ENCODE peak calls at places on chromosomes 11 and 22, in six cellular contexts. One of them, this sample, is unnamed. For H3K4me1, the result is how much of the 10 kb centered on the place peaks cover.

GRCh38 chr22:44999231-44999630 is 10.6 kb downstream of the PHF21B start:
- DNase-seq in aorta: no peak
- DNase-seq in SK-N-SH: no peak
- DNase-seq in left lung: no peak
- DNase-seq in A549: no peak
- DNase-seq in Peyer's patch: no peak
- DNase-seq in this sample: no peak

GRCh38 chr22:23000657-23001439 is 69.5 kb upstream of the GNAZ start:
- DNase-seq in A549: no peak
- DNase-seq in Peyer's patch: no peak
- DNase-seq in SK-N-SH: no peak
- DNase-seq in aorta: no peak
- DNase-seq in left lung: no peak
- DNase-seq in this sample: no peak

GRCh38 chr11:79249341-79249993 is 191.4 kb downstream of the TENM4 start:
- DNase-seq in left lung: no peak
- DNase-seq in SK-N-SH: no peak
- DNase-seq in aorta: no peak
- DNase-seq in Peyer's patch: no peak
- DNase-seq in A549: peak
- DNase-seq in this sample: no peak

GRCh38 chr22:50544078-50544745 is 1.5 kb upstream of the KLHDC7B start:
- DNase-seq in Peyer's patch: peak
- DNase-seq in aorta: peak
- DNase-seq in SK-N-SH: peak
- DNase-seq in A549: peak
- DNase-seq in left lung: peak
- DNase-seq in this sample: no peak

GRCh38 chr22:37406836-37407235 is 20.4 kb downstream of the ELFN2 start:
- DNase-seq in left lung: peak
- DNase-seq in SK-N-SH: no peak
- DNase-seq in A549: no peak
- DNase-seq in Peyer's patch: no peak
- DNase-seq in aorta: no peak
- DNase-seq in this sample: no peak

GRCh38 chr11:57320067-57320718 is 4.6 kb downstream of the TNKS1BP1 start:
- DNase-seq in Peyer's patch: no peak
- DNase-seq in SK-N-SH: no peak
- DNase-seq in aorta: no peak
- DNase-seq in left lung: no peak
- DNase-seq in A549: no peak
- DNase-seq in this sample: no peak

GRCh38 chr11:87176044-87176443 is 138.3 kb downstream of the TMEM135 start:
- DNase-seq in A549: peak
- DNase-seq in left lung: no peak
- DNase-seq in aorta: no peak
- DNase-seq in Peyer's patch: no peak
- DNase-seq in SK-N-SH: no peak
- DNase-seq in this sample: no peak

GRCh38 chr11:125952973-125953372 is 7.1 kb downstream of the VSIG10L2 start:
- DNase-seq in left lung: no peak
- DNase-seq in SK-N-SH: peak
- DNase-seq in A549: no peak
- DNase-seq in Peyer's patch: no peak
- DNase-seq in aorta: no peak
- DNase-seq in this sample: no peak

GRCh38 chr22:30733081-30733680 is 38.5 kb downstream of the OSBP2 start:
- DNase-seq in left lung: no peak
- DNase-seq in aorta: peak
- DNase-seq in A549: no peak
- DNase-seq in SK-N-SH: no peak
- DNase-seq in Peyer's patch: no peak
- DNase-seq in this sample: no peak

GRCh38 chr11:62770778-62771143 is 435 bp upstream of the TAF6L start:
- DNase-seq in A549: no peak
- DNase-seq in Peyer's patch: peak
- DNase-seq in SK-N-SH: peak
- DNase-seq in left lung: peak
- DNase-seq in aorta: no peak
- DNase-seq in this sample: no peak

GRCh38 chr11:121482231-121483129 is 29.7 kb upstream of the SORL1-AS1 start:
- DNase-seq in A549: no peak
- DNase-seq in Peyer's patch: peak
- DNase-seq in aorta: no peak
- DNase-seq in left lung: peak
- DNase-seq in SK-N-SH: no peak
- DNase-seq in this sample: no peak

GRCh38 chr22:25774575-25775026 is 32.6 kb downstream of the MYO18B start:
- DNase-seq in left lung: no peak
- DNase-seq in aorta: no peak
- DNase-seq in A549: no peak
- DNase-seq in Peyer's patch: no peak
- DNase-seq in SK-N-SH: peak
- DNase-seq in this sample: no peak

GRCh38 chr11:112253605-112254242 is 6.9 kb downstream of the PLET1 start:
- DNase-seq in A549: no peak
- DNase-seq in left lung: no peak
- DNase-seq in SK-N-SH: no peak
- DNase-seq in Peyer's patch: no peak
- DNase-seq in aorta: no peak
- DNase-seq in this sample: no peak

GRCh38 chr11:8063319-8063718 is 17.7 kb upstream of the TUB start:
- DNase-seq in aorta: no peak
- DNase-seq in SK-N-SH: no peak
- DNase-seq in Peyer's patch: no peak
- DNase-seq in A549: no peak
- DNase-seq in left lung: peak
- DNase-seq in this sample: no peak

GRCh38 chr11:34303028-34303427 is 54.8 kb downstream of the ABTB2 start:
- DNase-seq in left lung: no peak
- DNase-seq in A549: no peak
- DNase-seq in SK-N-SH: no peak
- DNase-seq in aorta: no peak
- DNase-seq in Peyer's patch: no peak
- DNase-seq in this sample: no peak

GRCh38 chr11:8870461-8871282 is 40.3 kb upstream of the AKIP1 start:
- DNase-seq in A549: peak
- DNase-seq in SK-N-SH: peak
- DNase-seq in aorta: peak
- DNase-seq in Peyer's patch: no peak
- DNase-seq in left lung: peak
- DNase-seq in this sample: peak

GRCh38 chr11:117875397-117876048 is 935 bp downstream of the FXYD6 start:
- DNase-seq in SK-N-SH: peak
- DNase-seq in left lung: no peak
- DNase-seq in A549: no peak
- DNase-seq in Peyer's patch: no peak
- DNase-seq in aorta: no peak
- DNase-seq in this sample: no peak

GRCh38 chr22:50729391-50730012 is 8.5 kb upstream of the ACR start:
- DNase-seq in A549: no peak
- DNase-seq in aorta: peak
- DNase-seq in left lung: no peak
- DNase-seq in Peyer's patch: peak
- DNase-seq in SK-N-SH: no peak
- DNase-seq in this sample: peak

GRCh38 chr22:21026783-21027692 is 5.3 kb downstream of the SLC7A4 start:
- DNase-seq in Peyer's patch: no peak
- DNase-seq in A549: no peak
- DNase-seq in left lung: peak
- DNase-seq in aorta: no peak
- DNase-seq in SK-N-SH: no peak
- DNase-seq in this sample: no peak

GRCh38 chr11:73866586-73866996 is 10.1 kb downstream of the COA4 start:
- DNase-seq in SK-N-SH: peak
- DNase-seq in Peyer's patch: no peak
- DNase-seq in aorta: no peak
- DNase-seq in left lung: no peak
- DNase-seq in A549: peak
- DNase-seq in this sample: peak

GRCh38 chr11:17063171-17064002 is 14.1 kb downstream of the RPS13 start:
- DNase-seq in SK-N-SH: peak
- DNase-seq in A549: peak
- DNase-seq in left lung: peak
- DNase-seq in Peyer's patch: peak
- DNase-seq in aorta: peak
- DNase-seq in this sample: peak

GRCh38 chr22:29359469-29359868 is 28.9 kb downstream of the AP1B1 start:
- DNase-seq in Peyer's patch: no peak
- DNase-seq in left lung: no peak
- DNase-seq in aorta: no peak
- DNase-seq in A549: peak
- DNase-seq in SK-N-SH: peak
- DNase-seq in this sample: peak

GRCh38 chr11:64765291-64765803 is 5.6 kb upstream of the PYGM start:
- DNase-seq in aorta: no peak
- DNase-seq in A549: no peak
- DNase-seq in Peyer's patch: peak
- DNase-seq in left lung: peak
- DNase-seq in SK-N-SH: peak
- DNase-seq in this sample: peak

GRCh38 chr11:44791546-44791945 is 64.8 kb downstream of the TSPAN18 start:
- DNase-seq in A549: no peak
- DNase-seq in left lung: peak
- DNase-seq in aorta: peak
- DNase-seq in Peyer's patch: no peak
- DNase-seq in SK-N-SH: no peak
- DNase-seq in this sample: no peak

GRCh38 chr22:46769191-46769675 is 6.8 kb downstream of the TBC1D22A start:
- DNase-seq in aorta: peak
- DNase-seq in SK-N-SH: no peak
- DNase-seq in A549: no peak
- DNase-seq in Peyer's patch: peak
- DNase-seq in left lung: peak
- DNase-seq in this sample: no peak

GRCh38 chr11:75101424-75102128 is 4.9 kb upstream of the OR2AT4 start:
- DNase-seq in Peyer's patch: no peak
- DNase-seq in aorta: no peak
- DNase-seq in SK-N-SH: no peak
- DNase-seq in left lung: no peak
- DNase-seq in A549: no peak
- DNase-seq in this sample: no peak

GRCh38 chr22:38193580-38193979 is 8.2 kb upstream of the MAFF start:
- DNase-seq in aorta: no peak
- DNase-seq in left lung: no peak
- DNase-seq in Peyer's patch: no peak
- DNase-seq in A549: no peak
- DNase-seq in SK-N-SH: no peak
- DNase-seq in this sample: no peak

GRCh38 chr22:39429186-39429585 is 27.6 kb upstream of the MGAT3 start:
- DNase-seq in aorta: peak
- DNase-seq in A549: no peak
- DNase-seq in Peyer's patch: no peak
- DNase-seq in left lung: no peak
- DNase-seq in SK-N-SH: no peak
- DNase-seq in this sample: no peak

GRCh38 chr11:35247428-35247827 is 108.5 kb downstream of the CD44 start:
- DNase-seq in left lung: no peak
- DNase-seq in Peyer's patch: peak
- DNase-seq in SK-N-SH: no peak
- DNase-seq in aorta: no peak
- DNase-seq in A549: no peak
- DNase-seq in this sample: no peak

GRCh38 chr11:14362613-14363012 is 3.6 kb upstream of the RRAS2 start:
- DNase-seq in A549: no peak
- DNase-seq in SK-N-SH: no peak
- DNase-seq in Peyer's patch: no peak
- DNase-seq in aorta: no peak
- DNase-seq in left lung: no peak
- DNase-seq in this sample: no peak

DNA sequence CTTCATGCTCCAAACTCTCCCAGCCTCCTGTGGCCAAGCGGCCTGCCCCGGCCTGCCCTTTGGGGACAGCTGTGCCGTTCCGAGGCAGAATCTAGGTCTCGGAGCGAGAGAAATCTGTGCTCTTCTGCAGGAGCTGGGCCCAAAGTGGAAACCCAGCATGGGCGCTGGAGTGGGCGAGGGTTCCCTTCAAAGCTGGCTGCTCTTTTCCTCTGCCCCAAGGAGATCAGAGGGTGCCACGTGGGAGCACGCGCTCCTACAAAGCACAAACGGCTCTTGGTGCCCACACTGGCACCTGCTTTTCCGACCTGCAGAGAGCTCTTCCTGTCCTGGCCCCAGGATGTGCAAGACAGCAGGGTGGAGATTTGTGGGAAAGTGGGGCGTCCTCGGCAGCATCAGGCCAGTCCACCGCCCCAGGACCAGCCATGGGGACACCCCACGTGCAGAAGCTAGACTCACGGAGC is 6.9 kb downstream of the OSBPL5 start:
- DNase-seq in A549: no peak
- DNase-seq in aorta: peak
- DNase-seq in Peyer's patch: no peak
- DNase-seq in SK-N-SH: no peak
- DNase-seq in left lung: no peak
- DNase-seq in this sample: no peak
- H3K4me1 ChIP-seq in A549: under half
- H3K4me1 ChIP-seq in aorta: under half
- H3K4me1 ChIP-seq in Peyer's patch: half or more
- H3K4me1 ChIP-seq in SK-N-SH: under half
- H3K4me1 ChIP-seq in left lung: half or more
- H3K4me1 ChIP-seq in this sample: half or more

DNA sequence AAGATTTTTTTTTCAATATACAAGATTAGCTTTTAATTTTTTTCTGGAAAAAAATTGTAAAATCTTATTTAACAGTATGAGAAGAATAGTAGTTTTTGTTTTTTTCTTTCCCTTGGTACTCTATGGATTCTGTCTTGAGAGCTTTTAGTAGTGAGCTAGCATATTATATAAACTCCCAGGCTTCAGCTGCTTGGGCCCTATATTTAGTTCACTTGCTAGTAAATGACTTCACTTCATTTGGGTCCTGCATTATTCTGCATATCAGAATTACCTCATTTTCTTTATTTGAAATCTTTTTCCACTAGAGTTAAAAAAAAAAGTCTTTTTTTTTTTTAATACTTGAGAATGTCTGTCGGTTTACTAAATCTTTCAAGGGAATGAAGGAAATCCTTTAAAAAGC is 33.1 kb downstream of the HIPK3 start:
- DNase-seq in aorta: no peak
- DNase-seq in Peyer's patch: no peak
- DNase-seq in SK-N-SH: no peak
- DNase-seq in left lung: no peak
- DNase-seq in A549: no peak
- DNase-seq in this sample: no peak
- H3K4me3 ChIP-seq in aorta: no peak
- H3K4me3 ChIP-seq in Peyer's patch: no peak
- H3K4me3 ChIP-seq in SK-N-SH: no peak
- H3K4me3 ChIP-seq in left lung: no peak
- H3K4me3 ChIP-seq in A549: no peak
- H3K4me3 ChIP-seq in this sample: no peak

GRCh38 chr22:48699531-48699930 is 1128.1 kb downstream of the BRD1 start:
- DNase-seq in SK-N-SH: no peak
- DNase-seq in Peyer's patch: no peak
- DNase-seq in left lung: no peak
- DNase-seq in aorta: no peak
- DNase-seq in A549: no peak
- DNase-seq in this sample: no peak
- H3K4me1 ChIP-seq in SK-N-SH: under half
- H3K4me1 ChIP-seq in Peyer's patch: under half
- H3K4me1 ChIP-seq in left lung: under half
- H3K4me1 ChIP-seq in aorta: under half
- H3K4me1 ChIP-seq in A549: under half
- H3K4me1 ChIP-seq in this sample: under half

GRCh38 chr11:60844045-60844869 is 2.3 kb downstream of the CCDC86 start:
- DNase-seq in A549: no peak
- DNase-seq in aorta: no peak
- DNase-seq in SK-N-SH: no peak
- DNase-seq in left lung: no peak
- DNase-seq in Peyer's patch: no peak
- DNase-seq in this sample: no peak
- H3K4me3 ChIP-seq in A549: peak
- H3K4me3 ChIP-seq in aorta: no peak
- H3K4me3 ChIP-seq in SK-N-SH: peak
- H3K4me3 ChIP-seq in left lung: no peak
- H3K4me3 ChIP-seq in Peyer's patch: no peak
- H3K4me3 ChIP-seq in this sample: no peak